ENCODE peak calls at places on chromosome 19, in six cellular contexts. One of them, this sample, is unnamed.

GRCh38 chr19:6576869-6577281 is 14.1 kb downstream of the CD70 start:
- DNase-seq in dorsolateral prefrontal cortex: no peak
- DNase-seq in adrenal gland: no peak
- DNase-seq in CD4-positive, CD25-positive, alpha-beta regulatory T cell: no peak
- DNase-seq in left ventricle myocardium inferior: no peak
- DNase-seq in heart right ventricle: no peak
- DNase-seq in this sample: no peak

GRCh38 chr19:15280915-15281683 is 48.9 kb upstream of the EPHX3 start:
- DNase-seq in adrenal gland: peak; percentile 91
- DNase-seq in heart right ventricle: peak; percentile 88
- DNase-seq in dorsolateral prefrontal cortex: peak; percentile 80
- DNase-seq in left ventricle myocardium inferior: peak; percentile 91
- DNase-seq in CD4-positive, CD25-positive, alpha-beta regulatory T cell: no peak
- DNase-seq in this sample: no peak

GRCh38 chr19:6971366-6971765 is 49.9 kb downstream of the MBD3L2B start:
- DNase-seq in heart right ventricle: no peak
- DNase-seq in adrenal gland: no peak
- DNase-seq in dorsolateral prefrontal cortex: no peak
- DNase-seq in CD4-positive, CD25-positive, alpha-beta regulatory T cell: no peak
- DNase-seq in left ventricle myocardium inferior: no peak
- DNase-seq in this sample: no peak

GRCh38 chr19:12834976-12835757 is 788 bp upstream of the RTBDN start:
- DNase-seq in adrenal gland: no peak
- DNase-seq in dorsolateral prefrontal cortex: no peak
- DNase-seq in heart right ventricle: peak; percentile 19
- DNase-seq in left ventricle myocardium inferior: no peak
- DNase-seq in CD4-positive, CD25-positive, alpha-beta regulatory T cell: peak; percentile 53
- DNase-seq in this sample: peak; percentile 36

GRCh38 chr19:43699506-43700367 is 16.1 kb upstream of the IRGC start:
- DNase-seq in dorsolateral prefrontal cortex: no peak
- DNase-seq in CD4-positive, CD25-positive, alpha-beta regulatory T cell: no peak
- DNase-seq in left ventricle myocardium inferior: peak; percentile 23
- DNase-seq in adrenal gland: no peak
- DNase-seq in heart right ventricle: peak; percentile 34
- DNase-seq in this sample: no peak

GRCh38 chr19:12985049-12985776 is 10.1 kb upstream of the NFIX start:
- DNase-seq in left ventricle myocardium inferior: peak; percentile 67
- DNase-seq in heart right ventricle: peak; percentile 51
- DNase-seq in dorsolateral prefrontal cortex: peak; percentile 96
- DNase-seq in adrenal gland: peak; percentile 87
- DNase-seq in CD4-positive, CD25-positive, alpha-beta regulatory T cell: no peak
- DNase-seq in this sample: no peak

GRCh38 chr19:36008336-36008978 is at the start of gene SYNE4:
- DNase-seq in heart right ventricle: no peak
- DNase-seq in adrenal gland: no peak
- DNase-seq in dorsolateral prefrontal cortex: no peak
- DNase-seq in left ventricle myocardium inferior: no peak
- DNase-seq in CD4-positive, CD25-positive, alpha-beta regulatory T cell: no peak
- DNase-seq in this sample: no peak

GRCh38 chr19:16825312-16826168 is 3.7 kb upstream of the SIN3B start:
- DNase-seq in heart right ventricle: peak; percentile 50
- DNase-seq in dorsolateral prefrontal cortex: peak; percentile 62
- DNase-seq in adrenal gland: peak; percentile 74
- DNase-seq in CD4-positive, CD25-positive, alpha-beta regulatory T cell: no peak
- DNase-seq in left ventricle myocardium inferior: peak; percentile 58
- DNase-seq in this sample: no peak

GRCh38 chr19:15107056-15108010 is at the start of gene SYDE1:
- DNase-seq in heart right ventricle: peak; percentile 68
- DNase-seq in adrenal gland: peak; percentile 43
- DNase-seq in left ventricle myocardium inferior: peak; percentile 56
- DNase-seq in dorsolateral prefrontal cortex: no peak
- DNase-seq in CD4-positive, CD25-positive, alpha-beta regulatory T cell: no peak
- DNase-seq in this sample: no peak

GRCh38 chr19:55171440-55171839 is 5.0 kb upstream of the DNAAF3 start:
- DNase-seq in adrenal gland: no peak
- DNase-seq in heart right ventricle: no peak
- DNase-seq in left ventricle myocardium inferior: no peak
- DNase-seq in CD4-positive, CD25-positive, alpha-beta regulatory T cell: no peak
- DNase-seq in dorsolateral prefrontal cortex: no peak
- DNase-seq in this sample: no peak

GRCh38 chr19:50607388-50607787 is 32.3 kb downstream of the SYT3 start:
- DNase-seq in adrenal gland: no peak
- DNase-seq in left ventricle myocardium inferior: no peak
- DNase-seq in dorsolateral prefrontal cortex: no peak
- DNase-seq in heart right ventricle: no peak
- DNase-seq in CD4-positive, CD25-positive, alpha-beta regulatory T cell: no peak
- DNase-seq in this sample: no peak

GRCh38 chr19:38024991-38025716 is 118.1 kb downstream of the SIPA1L3 start:
- DNase-seq in CD4-positive, CD25-positive, alpha-beta regulatory T cell: no peak
- DNase-seq in heart right ventricle: no peak
- DNase-seq in left ventricle myocardium inferior: no peak
- DNase-seq in dorsolateral prefrontal cortex: peak; percentile 53
- DNase-seq in adrenal gland: no peak
- DNase-seq in this sample: no peak

GRCh38 chr19:14198384-14199376 is 7.3 kb downstream of the ADGRL1 start:
- DNase-seq in dorsolateral prefrontal cortex: no peak
- DNase-seq in adrenal gland: no peak
- DNase-seq in CD4-positive, CD25-positive, alpha-beta regulatory T cell: no peak
- DNase-seq in heart right ventricle: no peak
- DNase-seq in left ventricle myocardium inferior: no peak
- DNase-seq in this sample: no peak

GRCh38 chr19:28426902-28427232 is 786.1 kb downstream of the UQCRFS1 start:
- DNase-seq in heart right ventricle: no peak
- DNase-seq in CD4-positive, CD25-positive, alpha-beta regulatory T cell: no peak
- DNase-seq in dorsolateral prefrontal cortex: no peak
- DNase-seq in adrenal gland: no peak
- DNase-seq in left ventricle myocardium inferior: no peak
- DNase-seq in this sample: no peak

GRCh38 chr19:38183227-38183914 is 40.7 kb downstream of the DPF1 start:
- DNase-seq in heart right ventricle: peak; percentile 65
- DNase-seq in CD4-positive, CD25-positive, alpha-beta regulatory T cell: no peak
- DNase-seq in left ventricle myocardium inferior: peak; percentile 54
- DNase-seq in adrenal gland: peak; percentile 43
- DNase-seq in dorsolateral prefrontal cortex: no peak
- DNase-seq in this sample: no peak

DNA sequence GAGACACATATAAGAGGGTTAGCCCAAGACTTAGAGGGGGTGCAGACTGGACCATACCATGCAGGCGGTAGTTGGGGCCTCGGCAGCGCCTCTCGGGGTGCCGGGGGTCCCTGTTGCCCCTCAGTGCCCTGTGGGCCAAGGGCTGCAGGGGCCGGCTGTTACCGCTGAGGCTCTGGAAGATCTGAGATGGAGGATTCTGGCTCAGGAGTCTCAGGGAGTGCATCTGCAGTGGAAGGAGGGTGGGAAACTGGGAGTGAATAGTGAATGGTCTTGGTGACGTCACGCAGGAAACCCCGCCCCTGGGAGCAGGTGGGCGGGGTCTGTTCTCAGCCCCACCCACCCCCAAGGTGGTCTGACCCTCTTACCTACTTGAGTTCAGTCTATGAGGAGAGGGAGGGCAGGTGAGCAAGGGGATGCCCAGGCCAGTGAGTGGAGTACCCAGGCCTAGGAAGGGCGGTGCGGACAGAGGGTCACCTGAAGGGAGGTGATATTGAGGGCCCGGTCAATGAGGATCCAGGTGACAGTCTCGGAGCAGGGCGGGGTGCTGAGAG is 1.7 kb upstream of the DBP start:
- DNase-seq in dorsolateral prefrontal cortex: no peak
- DNase-seq in heart right ventricle: no peak
- DNase-seq in adrenal gland: peak; percentile 58
- DNase-seq in CD4-positive, CD25-positive, alpha-beta regulatory T cell: no peak
- DNase-seq in left ventricle myocardium inferior: no peak
- DNase-seq in this sample: no peak
- H3K4me3 ChIP-seq in dorsolateral prefrontal cortex: peak overlapping the region; percentile 88
- H3K4me3 ChIP-seq in heart right ventricle: peak overlapping the region; percentile 73
- H3K4me3 ChIP-seq in adrenal gland: no peak overlapping the region
- H3K4me3 ChIP-seq in CD4-positive, CD25-positive, alpha-beta regulatory T cell: peak overlapping the region; percentile 82
- H3K4me3 ChIP-seq in left ventricle myocardium inferior: peak overlapping the region; percentile 81
- H3K4me3 ChIP-seq in this sample: peak overlapping the region; percentile 57

GRCh38 chr19:19460258-19460731 is 54.8 kb downstream of the GATAD2A start:
- DNase-seq in left ventricle myocardium inferior: no peak
- DNase-seq in dorsolateral prefrontal cortex: no peak
- DNase-seq in adrenal gland: no peak
- DNase-seq in CD4-positive, CD25-positive, alpha-beta regulatory T cell: peak; percentile 63
- DNase-seq in heart right ventricle: no peak
- DNase-seq in this sample: no peak

GRCh38 chr19:19459099-19459498 is 53.6 kb downstream of the GATAD2A start:
- DNase-seq in dorsolateral prefrontal cortex: no peak
- DNase-seq in heart right ventricle: no peak
- DNase-seq in CD4-positive, CD25-positive, alpha-beta regulatory T cell: peak; percentile 79
- DNase-seq in adrenal gland: no peak
- DNase-seq in left ventricle myocardium inferior: no peak
- DNase-seq in this sample: no peak

GRCh38 chr19:19459707-19460251 is 54.3 kb downstream of the GATAD2A start:
- DNase-seq in adrenal gland: peak; percentile 76
- DNase-seq in left ventricle myocardium inferior: peak; percentile 46
- DNase-seq in dorsolateral prefrontal cortex: no peak
- DNase-seq in heart right ventricle: no peak
- DNase-seq in CD4-positive, CD25-positive, alpha-beta regulatory T cell: peak; percentile 90
- DNase-seq in this sample: peak; percentile 86

GRCh38 chr19:19458110-19458816 is 52.8 kb downstream of the GATAD2A start:
- DNase-seq in heart right ventricle: no peak
- DNase-seq in left ventricle myocardium inferior: no peak
- DNase-seq in dorsolateral prefrontal cortex: no peak
- DNase-seq in adrenal gland: no peak
- DNase-seq in CD4-positive, CD25-positive, alpha-beta regulatory T cell: no peak
- DNase-seq in this sample: no peak

DNA sequence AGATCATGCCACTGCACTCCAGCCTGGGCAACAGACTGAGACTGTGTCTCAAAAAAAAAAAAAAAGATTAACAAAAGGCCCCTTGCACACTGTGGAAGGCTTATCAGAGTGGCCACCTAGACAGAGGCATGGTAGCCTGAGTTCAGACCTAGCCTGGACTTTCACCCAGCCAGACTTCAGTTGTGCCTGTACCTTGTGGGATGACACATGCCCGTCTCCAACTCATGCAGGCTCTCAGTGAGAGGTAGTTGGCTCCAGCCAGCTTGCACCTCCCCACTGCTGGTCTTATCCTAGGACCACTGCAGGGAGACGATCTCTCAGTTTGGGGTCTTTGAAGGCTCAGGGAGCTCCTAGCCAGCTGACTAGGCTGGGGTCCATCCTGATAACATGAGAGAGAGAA is 52.2 kb downstream of the GATAD2A start:
- DNase-seq in dorsolateral prefrontal cortex: no peak
- DNase-seq in left ventricle myocardium inferior: no peak
- DNase-seq in CD4-positive, CD25-positive, alpha-beta regulatory T cell: no peak
- DNase-seq in heart right ventricle: no peak
- DNase-seq in adrenal gland: no peak
- DNase-seq in this sample: no peak
- H3K4me3 ChIP-seq in dorsolateral prefrontal cortex: no peak overlapping the region
- H3K4me3 ChIP-seq in left ventricle myocardium inferior: no peak overlapping the region
- H3K4me3 ChIP-seq in CD4-positive, CD25-positive, alpha-beta regulatory T cell: no peak overlapping the region
- H3K4me3 ChIP-seq in heart right ventricle: no peak overlapping the region
- H3K4me3 ChIP-seq in adrenal gland: no peak overlapping the region
- H3K4me3 ChIP-seq in this sample: no peak overlapping the region

DNA sequence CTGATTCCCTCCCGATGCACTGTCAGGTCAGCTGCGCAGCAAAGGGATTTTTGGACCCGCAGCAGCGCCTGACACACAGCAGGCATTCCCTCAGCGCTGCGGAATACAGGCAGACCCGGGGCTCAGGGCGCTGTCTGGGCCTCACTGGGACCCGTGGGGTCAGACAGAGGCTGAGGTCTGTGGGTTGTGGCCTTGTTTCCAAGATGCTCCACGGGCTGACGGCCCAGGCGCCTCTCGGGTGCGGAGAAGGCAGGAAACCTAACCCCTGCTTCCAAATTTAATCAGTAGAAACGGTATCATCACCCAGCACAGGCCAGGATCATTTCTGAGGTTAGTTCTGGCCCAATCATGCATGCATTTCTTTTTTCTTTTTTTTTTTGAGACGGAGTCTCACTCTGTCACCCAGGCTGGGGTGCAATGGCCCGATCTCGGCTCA is 686 bp upstream of the RNF126 start:
- DNase-seq in dorsolateral prefrontal cortex: no peak
- DNase-seq in CD4-positive, CD25-positive, alpha-beta regulatory T cell: no peak
- DNase-seq in adrenal gland: no peak
- DNase-seq in heart right ventricle: no peak
- DNase-seq in left ventricle myocardium inferior: no peak
- DNase-seq in this sample: no peak
- H3K4me3 ChIP-seq in dorsolateral prefrontal cortex: peak overlapping the region; percentile 98
- H3K4me3 ChIP-seq in CD4-positive, CD25-positive, alpha-beta regulatory T cell: no peak overlapping the region
- H3K4me3 ChIP-seq in adrenal gland: no peak overlapping the region
- H3K4me3 ChIP-seq in heart right ventricle: peak overlapping the region; percentile 99
- H3K4me3 ChIP-seq in left ventricle myocardium inferior: peak overlapping the region; percentile 100
- H3K4me3 ChIP-seq in this sample: peak overlapping the region; percentile 58

GRCh38 chr19:10991076-10991475 is 30.2 kb downstream of the SMARCA4 start:
- DNase-seq in heart right ventricle: no peak
- DNase-seq in left ventricle myocardium inferior: no peak
- DNase-seq in CD4-positive, CD25-positive, alpha-beta regulatory T cell: no peak
- DNase-seq in dorsolateral prefrontal cortex: no peak
- DNase-seq in adrenal gland: no peak
- DNase-seq in this sample: no peak
- H3K4me3 ChIP-seq in heart right ventricle: no peak overlapping the region
- H3K4me3 ChIP-seq in left ventricle myocardium inferior: no peak overlapping the region
- H3K4me3 ChIP-seq in CD4-positive, CD25-positive, alpha-beta regulatory T cell: no peak overlapping the region
- H3K4me3 ChIP-seq in dorsolateral prefrontal cortex: no peak overlapping the region
- H3K4me3 ChIP-seq in adrenal gland: no peak overlapping the region
- H3K4me3 ChIP-seq in this sample: no peak overlapping the region

This sample was measured in Jurkat, Clone E6-1.